ENCODE peak calls at places on chromosomes 11 and 22, in nine cellular contexts. One of them, this sample, is unnamed.

GRCh38 chr11:27720277-27720830 is 20.1 kb upstream of the BDNF start:
- DNase-seq in H1: no peak
- DNase-seq in GM23338: peak
- DNase-seq in transverse colon: peak
- DNase-seq in prostate gland: no peak
- DNase-seq in K562: peak
- DNase-seq in sigmoid colon: no peak
- DNase-seq in GM12878: no peak
- DNase-seq in spleen: no peak
- DNase-seq in this sample: no peak

GRCh38 chr11:5489571-5490357 is 1.3 kb downstream of the OR52D1 start:
- DNase-seq in sigmoid colon: no peak
- DNase-seq in K562: no peak
- DNase-seq in GM12878: no peak
- DNase-seq in prostate gland: no peak
- DNase-seq in H1: no peak
- DNase-seq in transverse colon: no peak
- DNase-seq in spleen: no peak
- DNase-seq in GM23338: no peak
- DNase-seq in this sample: no peak

GRCh38 chr11:130449996-130450419 is 1.6 kb downstream of the ADAMTS15 start:
- DNase-seq in K562: peak
- DNase-seq in H1: peak
- DNase-seq in GM23338: peak
- DNase-seq in prostate gland: no peak
- DNase-seq in spleen: no peak
- DNase-seq in transverse colon: peak
- DNase-seq in GM12878: no peak
- DNase-seq in sigmoid colon: peak
- DNase-seq in this sample: peak

GRCh38 chr11:78050964-78051831 is 12.5 kb upstream of the THRSP start:
- DNase-seq in sigmoid colon: no peak
- DNase-seq in transverse colon: no peak
- DNase-seq in spleen: no peak
- DNase-seq in K562: peak
- DNase-seq in GM23338: peak
- DNase-seq in GM12878: no peak
- DNase-seq in H1: no peak
- DNase-seq in prostate gland: no peak
- DNase-seq in this sample: no peak

GRCh38 chr11:8533332-8533731 is 60.7 kb downstream of the STK33 start:
- DNase-seq in spleen: no peak
- DNase-seq in sigmoid colon: no peak
- DNase-seq in GM12878: peak
- DNase-seq in prostate gland: no peak
- DNase-seq in transverse colon: no peak
- DNase-seq in H1: no peak
- DNase-seq in K562: no peak
- DNase-seq in GM23338: no peak
- DNase-seq in this sample: no peak

GRCh38 chr11:68832476-68833176 is 9.1 kb downstream of the CPT1A start:
- DNase-seq in transverse colon: peak
- DNase-seq in GM23338: no peak
- DNase-seq in prostate gland: peak
- DNase-seq in GM12878: no peak
- DNase-seq in spleen: no peak
- DNase-seq in H1: no peak
- DNase-seq in sigmoid colon: no peak
- DNase-seq in K562: no peak
- DNase-seq in this sample: peak

GRCh38 chr11:126246636-126247035 is 22.1 kb downstream of the SRPRA start:
- DNase-seq in sigmoid colon: no peak
- DNase-seq in transverse colon: no peak
- DNase-seq in prostate gland: no peak
- DNase-seq in H1: no peak
- DNase-seq in spleen: no peak
- DNase-seq in GM12878: no peak
- DNase-seq in GM23338: no peak
- DNase-seq in K562: no peak
- DNase-seq in this sample: no peak

GRCh38 chr11:30786392-30787120 is 200.4 kb upstream of the MPPED2 start:
- DNase-seq in GM23338: no peak
- DNase-seq in GM12878: no peak
- DNase-seq in sigmoid colon: no peak
- DNase-seq in spleen: no peak
- DNase-seq in K562: no peak
- DNase-seq in H1: no peak
- DNase-seq in prostate gland: no peak
- DNase-seq in transverse colon: no peak
- DNase-seq in this sample: no peak

DNA sequence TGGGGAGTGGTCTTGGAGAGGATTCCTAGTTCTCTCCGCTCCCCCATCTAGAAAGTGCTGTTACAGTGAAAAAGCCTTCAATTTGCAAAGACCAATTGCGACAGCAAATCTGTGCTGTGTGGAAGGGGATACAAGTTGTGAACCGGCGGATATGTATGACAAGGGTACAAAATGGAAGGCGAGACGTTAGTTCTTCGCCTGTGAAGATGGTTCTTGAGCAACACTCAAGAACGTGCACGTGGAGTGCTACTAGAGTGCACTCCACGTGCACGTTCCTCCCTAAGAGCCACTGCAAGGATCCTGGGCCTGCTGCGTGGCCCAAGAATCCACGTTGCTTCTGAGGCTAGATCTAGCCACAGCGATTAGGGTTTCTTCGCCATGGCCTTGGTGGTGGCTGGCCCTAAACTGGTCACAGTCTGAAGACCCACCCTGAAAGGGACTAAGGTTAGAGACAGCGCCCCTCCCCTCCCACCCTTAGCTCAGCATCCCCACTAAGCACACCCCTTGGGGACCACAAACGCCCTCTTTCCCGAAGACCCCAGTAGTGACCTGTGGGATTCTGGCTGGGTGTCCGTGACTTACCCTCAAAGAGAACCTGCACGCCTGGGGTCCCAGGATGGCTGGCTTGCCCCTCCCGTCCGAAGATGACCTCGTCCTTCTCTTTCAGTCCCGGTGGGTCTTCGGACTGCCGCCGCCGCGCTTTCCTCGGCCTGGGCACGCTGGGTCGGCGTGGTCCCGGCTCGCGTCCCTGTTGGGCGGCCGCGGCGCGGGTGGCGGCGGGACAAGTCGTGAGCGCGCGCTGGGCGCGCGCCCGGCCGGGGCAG is 519 bp upstream of the PDE3B start:
- DNase-seq in prostate gland: no peak
- DNase-seq in sigmoid colon: peak
- DNase-seq in H1: no peak
- DNase-seq in spleen: peak
- DNase-seq in GM23338: peak
- DNase-seq in transverse colon: peak
- DNase-seq in GM12878: no peak
- DNase-seq in K562: peak
- DNase-seq in this sample: no peak
- H3K4me3 ChIP-seq in prostate gland: peak
- H3K4me3 ChIP-seq in sigmoid colon: peak
- H3K4me3 ChIP-seq in H1: peak
- H3K4me3 ChIP-seq in spleen: peak
- H3K4me3 ChIP-seq in GM23338: peak
- H3K4me3 ChIP-seq in transverse colon: peak
- H3K4me3 ChIP-seq in GM12878: no peak
- H3K4me3 ChIP-seq in K562: peak
- H3K4me3 ChIP-seq in this sample: peak

GRCh38 chr11:134363161-134363560 is 31.4 kb downstream of the GLB1L2 start:
- DNase-seq in sigmoid colon: peak
- DNase-seq in K562: no peak
- DNase-seq in H1: no peak
- DNase-seq in prostate gland: no peak
- DNase-seq in GM12878: no peak
- DNase-seq in GM23338: no peak
- DNase-seq in transverse colon: no peak
- DNase-seq in spleen: peak
- DNase-seq in this sample: no peak

GRCh38 chr11:134364261-134364660 is 32.5 kb downstream of the GLB1L2 start:
- DNase-seq in GM12878: no peak
- DNase-seq in GM23338: no peak
- DNase-seq in prostate gland: no peak
- DNase-seq in sigmoid colon: peak
- DNase-seq in H1: no peak
- DNase-seq in spleen: peak
- DNase-seq in transverse colon: no peak
- DNase-seq in K562: no peak
- DNase-seq in this sample: no peak

GRCh38 chr11:134362192-134362901 is 30.6 kb downstream of the GLB1L2 start:
- DNase-seq in transverse colon: no peak
- DNase-seq in GM23338: no peak
- DNase-seq in spleen: peak
- DNase-seq in H1: no peak
- DNase-seq in K562: no peak
- DNase-seq in prostate gland: no peak
- DNase-seq in sigmoid colon: peak
- DNase-seq in GM12878: no peak
- DNase-seq in this sample: no peak

GRCh38 chr11:134365011-134365925 is 33.5 kb downstream of the GLB1L2 start:
- DNase-seq in GM23338: no peak
- DNase-seq in prostate gland: no peak
- DNase-seq in spleen: peak
- DNase-seq in GM12878: no peak
- DNase-seq in H1: no peak
- DNase-seq in K562: no peak
- DNase-seq in sigmoid colon: peak
- DNase-seq in transverse colon: no peak
- DNase-seq in this sample: peak

DNA sequence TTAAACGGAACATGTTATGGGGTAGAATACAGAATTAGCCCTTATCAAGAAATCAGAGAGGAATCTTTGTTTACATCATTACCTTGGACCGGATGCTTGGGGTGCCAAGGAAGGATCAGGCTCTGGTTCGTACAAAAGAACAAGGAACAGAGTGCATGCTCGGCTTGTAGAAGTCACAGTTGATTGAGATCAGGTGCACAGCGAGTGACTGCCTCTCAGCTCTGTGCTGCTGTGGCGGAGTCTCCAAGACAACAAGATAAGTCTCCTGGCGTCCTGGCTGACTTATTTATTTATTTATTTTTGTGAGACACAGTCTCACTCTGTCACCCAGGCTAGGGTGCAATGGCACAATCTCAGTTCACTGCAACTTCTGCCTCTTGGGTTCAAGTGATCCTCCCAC is 31.8 kb downstream of the GLB1L2 start:
- DNase-seq in K562: no peak
- DNase-seq in sigmoid colon: peak
- DNase-seq in prostate gland: no peak
- DNase-seq in spleen: peak
- DNase-seq in GM12878: no peak
- DNase-seq in GM23338: no peak
- DNase-seq in H1: no peak
- DNase-seq in transverse colon: no peak
- DNase-seq in this sample: no peak
- TF ChIP-seq POLR2AphosphoS5 in K562: no peak
- TF ChIP-seq POLR2AphosphoS5 in sigmoid colon: no peak
- TF ChIP-seq POLR2AphosphoS5 in prostate gland: no peak
- TF ChIP-seq POLR2AphosphoS5 in spleen: no peak
- TF ChIP-seq POLR2AphosphoS5 in GM12878: no peak
- TF ChIP-seq POLR2AphosphoS5 in GM23338: no peak
- TF ChIP-seq POLR2AphosphoS5 in H1: no peak
- TF ChIP-seq POLR2AphosphoS5 in transverse colon: no peak
- TF ChIP-seq POLR2AphosphoS5 in this sample: no peak

GRCh38 chr22:40534379-40535188 is 101.9 kb downstream of the MRTFA start:
- DNase-seq in H1: no peak
- DNase-seq in K562: no peak
- DNase-seq in spleen: no peak
- DNase-seq in transverse colon: no peak
- DNase-seq in prostate gland: no peak
- DNase-seq in GM12878: peak
- DNase-seq in GM23338: peak
- DNase-seq in sigmoid colon: no peak
- DNase-seq in this sample: no peak

GRCh38 chr22:40533712-40534378 is 102.7 kb downstream of the MRTFA start:
- DNase-seq in H1: no peak
- DNase-seq in GM12878: peak
- DNase-seq in spleen: no peak
- DNase-seq in K562: peak
- DNase-seq in sigmoid colon: no peak
- DNase-seq in GM23338: peak
- DNase-seq in transverse colon: peak
- DNase-seq in prostate gland: no peak
- DNase-seq in this sample: no peak

GRCh38 chr22:40531951-40532900 is 104.3 kb downstream of the MRTFA start:
- DNase-seq in H1: no peak
- DNase-seq in transverse colon: no peak
- DNase-seq in K562: no peak
- DNase-seq in sigmoid colon: no peak
- DNase-seq in prostate gland: no peak
- DNase-seq in GM12878: no peak
- DNase-seq in GM23338: no peak
- DNase-seq in spleen: no peak
- DNase-seq in this sample: no peak

GRCh38 chr22:40535642-40536041 is 100.9 kb downstream of the MRTFA start:
- DNase-seq in spleen: no peak
- DNase-seq in H1: no peak
- DNase-seq in GM23338: no peak
- DNase-seq in transverse colon: no peak
- DNase-seq in K562: no peak
- DNase-seq in GM12878: no peak
- DNase-seq in sigmoid colon: no peak
- DNase-seq in prostate gland: no peak
- DNase-seq in this sample: no peak

DNA sequence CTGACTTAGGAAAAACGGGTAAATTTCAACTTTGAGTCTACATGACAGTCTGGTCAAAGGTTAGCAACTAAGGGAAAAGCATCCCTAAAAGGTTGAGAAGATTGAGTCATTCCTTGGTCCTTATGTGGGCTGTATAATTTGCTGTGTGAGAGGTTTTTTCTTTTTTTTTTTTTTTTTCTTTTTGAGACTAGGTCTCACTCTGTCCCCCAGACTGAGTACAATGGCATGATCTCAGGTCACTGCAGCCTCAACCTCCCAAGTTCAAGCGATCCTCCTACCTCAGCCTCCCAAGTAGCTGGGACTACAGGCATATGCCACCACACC is 101.4 kb downstream of the MRTFA start:
- DNase-seq in spleen: no peak
- DNase-seq in prostate gland: no peak
- DNase-seq in K562: no peak
- DNase-seq in transverse colon: no peak
- DNase-seq in H1: no peak
- DNase-seq in sigmoid colon: no peak
- DNase-seq in GM23338: no peak
- DNase-seq in GM12878: no peak
- DNase-seq in this sample: no peak
- H3K4me3 ChIP-seq in spleen: no peak
- H3K4me3 ChIP-seq in prostate gland: no peak
- H3K4me3 ChIP-seq in K562: no peak
- H3K4me3 ChIP-seq in transverse colon: no peak
- H3K4me3 ChIP-seq in H1: no peak
- H3K4me3 ChIP-seq in sigmoid colon: no peak
- H3K4me3 ChIP-seq in GM23338: no peak
- H3K4me3 ChIP-seq in GM12878: no peak
- H3K4me3 ChIP-seq in this sample: no peak

GRCh38 chr22:24772493-24773220 is 1.9 kb downstream of the PIWIL3 start:
- DNase-seq in H1: peak
- DNase-seq in K562: peak
- DNase-seq in sigmoid colon: no peak
- DNase-seq in GM23338: peak
- DNase-seq in prostate gland: no peak
- DNase-seq in transverse colon: no peak
- DNase-seq in spleen: no peak
- DNase-seq in GM12878: no peak
- DNase-seq in this sample: no peak

GRCh38 chr22:24775769-24776492 is 1.4 kb upstream of the PIWIL3 start:
- DNase-seq in transverse colon: no peak
- DNase-seq in sigmoid colon: no peak
- DNase-seq in K562: no peak
- DNase-seq in GM23338: peak
- DNase-seq in spleen: no peak
- DNase-seq in prostate gland: peak
- DNase-seq in H1: no peak
- DNase-seq in GM12878: no peak
- DNase-seq in this sample: no peak

DNA sequence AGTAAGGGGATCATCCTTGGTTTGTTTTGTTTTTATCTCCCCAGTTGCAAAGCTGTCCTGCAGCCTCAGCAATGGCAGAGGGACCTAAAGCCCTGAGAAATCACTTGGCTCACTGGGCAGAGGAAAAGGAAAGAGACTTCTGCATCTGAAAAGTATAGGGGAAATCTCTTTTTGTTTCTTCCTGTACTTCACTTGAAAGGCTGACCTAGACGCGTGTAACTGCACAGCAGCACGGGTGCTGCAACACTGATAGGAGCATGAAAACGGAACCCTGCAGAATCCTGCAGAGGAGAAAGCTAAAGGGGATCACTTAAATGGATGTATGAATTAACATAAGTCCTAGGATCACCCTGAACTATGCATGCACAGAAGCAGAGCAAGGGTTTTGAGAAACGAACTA is 2.0 kb upstream of the PIWIL3 start:
- DNase-seq in K562: no peak
- DNase-seq in prostate gland: no peak
- DNase-seq in GM12878: no peak
- DNase-seq in sigmoid colon: no peak
- DNase-seq in H1: no peak
- DNase-seq in transverse colon: no peak
- DNase-seq in spleen: no peak
- DNase-seq in GM23338: no peak
- DNase-seq in this sample: no peak
- TF ChIP-seq POLR2AphosphoS5 in K562: no peak
- TF ChIP-seq POLR2AphosphoS5 in prostate gland: no peak
- TF ChIP-seq POLR2AphosphoS5 in GM12878: no peak
- TF ChIP-seq POLR2AphosphoS5 in sigmoid colon: no peak
- TF ChIP-seq POLR2AphosphoS5 in H1: no peak
- TF ChIP-seq POLR2AphosphoS5 in transverse colon: no peak
- TF ChIP-seq POLR2AphosphoS5 in spleen: no peak
- TF ChIP-seq POLR2AphosphoS5 in GM23338: no peak
- TF ChIP-seq POLR2AphosphoS5 in this sample: no peak